ENCODE peak calls at places on chromosomes 4 and X, in seven cellular contexts. G is naive thymus-derived CD8-positive, alpha-beta T cell; C is activated CD8-positive, alpha-beta T cell treated with anti-CD3 and anti-CD28 coated beads for 36 hours; N is activated B cell treated with CpG ODN at 0.5 μM for 24 hours; U is Right ventricle myocardium superior; O is left colon; Z is activated CD8-positive, alpha-beta memory T cell treated with anti-CD3 and anti-CD28 coated beads, Interleukin-2, amount 10 ng/mL, durations not matched to agents 7 days and 5 days. T is an unnamed sample.

GRCh38 chr4:32147446-32148064 is 1427.4 kb downstream of the PCDH7 start:
- ATAC-seq in N (no peak), C (no peak), Z (no peak), U (no peak), O (peak; percentile 53), G (no peak), T (no peak)

GRCh38 chr4:181662383-181662782 is 580.8 kb upstream of the TENM3 start:
- ATAC-seq in N (no peak), U (peak; percentile 83), C (no peak), O (no peak), Z (no peak), G (no peak), T (no peak)

GRCh38 chr4:26081795-26082498 is 167.9 kb downstream of the SMIM20 start:
- ATAC-seq in G (peak; percentile 62), C (peak; percentile 44), O (peak; percentile 85), Z (peak; percentile 64), N (peak; percentile 52), U (peak; percentile 63), T (peak; percentile 43)

GRCh38 chr4:185933078-185933581 is 121.1 kb upstream of the SORBS2 start:
- ATAC-seq in U (peak; percentile 43), G (no peak), N (no peak), C (no peak), Z (no peak), O (no peak), T (no peak)

GRCh38 chrX:135490979-135491514 is 29.4 kb upstream of the INTS6L start:
- ATAC-seq in O (no peak), Z (no peak), U (no peak), G (no peak), C (no peak), N (no peak), T (no peak)

GRCh38 chr4:103075435-103075893 is 1.1 kb downstream of the SLC9B2 start:
- ATAC-seq in G (no peak), O (no peak), Z (peak; percentile 1), C (no peak), N (no peak), U (no peak), T (no peak)

GRCh38 chrX:23784487-23785301 is 1.7 kb downstream of the SAT1 start:
- ATAC-seq in Z (no peak), C (no peak), G (no peak), N (no peak), O (peak; percentile 8), U (no peak), T (no peak)

GRCh38 chrX:124555036-124555595 is 208.8 kb downstream of the SH2D1A start:
- ATAC-seq in Z (no peak), U (no peak), G (no peak), N (no peak), O (no peak), C (peak; percentile 30), T (no peak)

GRCh38 chr4:13872145-13872544 is 244.6 kb upstream of the BOD1L1 start:
- ATAC-seq in Z (no peak), G (no peak), U (no peak), N (no peak), C (no peak), O (peak; percentile 31), T (no peak)

T was measured in stimulated activated memory B cell treated with anti-CD40 and anti-IgM and Interleukin-4, amounts not matched to agents 10 μg/mL and 1 μg/mL and 100 μg/mL, for 72 hours.